ENCODE peak calls at places on chromosomes 5 and 9, in six cellular contexts. B is PC-3; K is right atrium auricular region; N is lung; V is activated CD8-positive, alpha-beta T cell treated with anti-CD3 and anti-CD28 coated beads for 36 hours; P is cardiac muscle cell. G is an unnamed sample.
A peak's percentile ranks its signal among the peaks of the same experiment; 100 is the strongest.

GRCh38 chr5:52869391-52869790 is 81.7 kb downstream of the ITGA1 start:
- DNase-seq in P (peak; percentile 65), K (no peak), N (no peak), B (no peak), V (no peak), G (no peak)

GRCh38 chr5:77017668-77018067 is 12.5 kb upstream of the AGGF1 start:
- DNase-seq in N (no peak), P (no peak), K (no peak), V (no peak), B (no peak), G (no peak)

GRCh38 chr5:106254784-106255183 is 1416.0 kb downstream of the EFNA5 start:
- DNase-seq in P (no peak), V (no peak), B (no peak), N (no peak), K (no peak), G (no peak)

GRCh38 chr5:171882118-171882517 is 96.5 kb downstream of the SMIM23 start:
- DNase-seq in P (no peak), B (no peak), N (no peak), K (no peak), V (peak; percentile 43), G (no peak)

GRCh38 chr5:6858419-6858818 is 145.2 kb downstream of the TENT4A start:
- DNase-seq in N (no peak), V (no peak), P (no peak), B (no peak), K (no peak), G (no peak)

GRCh38 chr5:130034872-130035271 is 130.6 kb downstream of the CHSY3 start:
- DNase-seq in B (no peak), K (no peak), P (peak; percentile 51), N (no peak), V (no peak), G (no peak)

GRCh38 chr5:80835128-80835527 is 125.0 kb upstream of the RASGRF2 start:
- DNase-seq in P (no peak), N (no peak), K (no peak), V (no peak), B (no peak), G (no peak)

GRCh38 chr9:112477330-112477729 is 9.3 kb upstream of the KIAA1958 start:
- DNase-seq in B (no peak), V (no peak), P (no peak), K (no peak), N (no peak), G (no peak)

GRCh38 chr5:127423173-127423798 is 94.2 kb upstream of the PRRC1 start:
- DNase-seq in V (no peak), P (no peak), K (no peak), N (no peak), B (no peak), G (no peak)

GRCh38 chr5:180093651-180094382 is 22.3 kb upstream of the RNF130 start:
- DNase-seq in N (no peak), P (peak; percentile 8), B (no peak), K (no peak), V (no peak), G (no peak)

GRCh38 chr9:16625831-16626230 is 244.6 kb downstream of the BNC2 start:
- DNase-seq in P (peak; percentile 57), V (no peak), K (no peak), N (no peak), B (no peak), G (no peak)

GRCh38 chr5:2259494-2260107 is 376.9 kb upstream of the IRX4 start:
- DNase-seq in P (no peak), K (peak; percentile 44), B (no peak), N (no peak), V (no peak), G (no peak)

GRCh38 chr5:1735320-1735970 is 64.2 kb downstream of the MRPL36 start:
- DNase-seq in V (no peak), K (peak; percentile 55), B (no peak), P (no peak), N (no peak), G (no peak)

GRCh38 chr5:149024477-149024876 is 38.4 kb downstream of the SH3TC2 start:
- DNase-seq in N (no peak), B (peak; percentile 95), K (no peak), P (no peak), V (no peak), G (no peak)

GRCh38 chr9:29668732-29669131 is 2095.5 kb upstream of the C9orf72 start:
- DNase-seq in V (no peak), K (no peak), P (no peak), N (no peak), B (no peak), G (no peak)

GRCh38 chr9:23783509-23783908 is 42.5 kb downstream of the ELAVL2 start:
- DNase-seq in P (no peak), B (no peak), K (no peak), V (no peak), N (no peak), G (no peak)

GRCh38 chr5:174514983-174515394 is 209.4 kb upstream of the MSX2 start:
- DNase-seq in B (no peak), V (no peak), K (no peak), N (no peak), P (no peak), G (no peak)

GRCh38 chr5:181243020-181243520 is 636 bp downstream of the RACK1 start:
- DNase-seq in B (no peak), N (no peak), V (no peak), P (no peak), K (no peak), G (no peak)

GRCh38 chr9:68969538-68969937 is 44.4 kb downstream of the PRKACG start:
- DNase-seq in K (no peak), P (no peak), N (no peak), B (no peak), V (no peak), G (no peak)

GRCh38 chr5:110040178-110040577 is 350.5 kb downstream of the MAN2A1 start:
- DNase-seq in N (no peak), B (peak; percentile 33), P (no peak), V (no peak), K (no peak), G (no peak)

GRCh38 chr5:173781826-173782670 is 106.1 kb upstream of the CPEB4 start:
- DNase-seq in K (peak; percentile 91), P (peak; percentile 93), V (peak; percentile 71), B (peak; percentile 75), N (peak; percentile 74), G (no peak)

DNA sequence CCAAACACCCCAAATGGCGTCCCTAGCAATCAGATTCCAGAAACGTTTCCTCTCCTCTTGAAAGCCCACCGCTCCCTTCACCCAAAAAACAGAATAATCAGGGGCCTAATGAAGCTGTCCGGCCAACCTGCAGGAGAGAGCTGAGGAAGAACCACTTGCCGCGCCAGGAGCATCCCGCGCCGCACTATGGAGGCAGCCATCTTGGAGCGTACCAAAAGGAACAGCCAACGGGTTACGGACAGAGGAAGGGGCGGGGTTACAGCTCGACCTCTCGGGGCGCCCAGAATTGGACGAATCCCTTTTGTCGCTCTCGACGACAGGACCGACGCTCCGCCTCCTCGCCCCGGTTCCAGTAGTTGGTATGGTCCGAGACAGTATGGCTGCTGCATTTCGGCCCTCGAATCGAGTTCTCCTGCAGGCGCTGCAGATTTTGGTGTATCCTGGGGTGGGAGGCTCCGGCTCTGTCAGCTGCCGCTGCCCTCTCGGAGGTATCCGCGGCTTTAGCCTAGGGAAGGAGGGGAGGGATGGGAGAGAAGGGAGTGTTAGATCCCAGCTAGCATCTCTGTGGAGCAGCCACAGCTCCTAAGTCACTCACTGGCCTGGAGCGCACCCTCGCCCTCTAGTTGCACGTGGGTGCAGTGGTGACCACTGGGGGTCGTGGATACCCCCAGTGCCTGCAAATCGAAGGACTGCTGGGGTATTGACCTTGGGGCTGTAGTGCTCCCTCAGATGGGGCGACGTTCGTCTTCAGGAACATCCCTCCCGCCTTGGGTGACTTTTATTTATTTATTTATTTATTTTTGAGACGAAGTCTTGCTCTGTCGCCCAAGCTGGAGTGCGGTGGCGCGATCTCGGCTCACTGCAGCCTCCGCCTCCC is at the start of the genes MRPS27 and PTCD2:
- DNase-seq in P (peak; percentile 100), K (peak; percentile 95), N (peak; percentile 97), V (peak; percentile 97), B (peak; percentile 94), G (peak; percentile 94)
- TF ChIP-seq CTCF in P (peak; percentile 28), K (peak; percentile 49), N (no peak), V (no peak), B (no peak), G (no peak)

GRCh38 chr9:129569506-129570449 is 51.1 kb downstream of the C9orf50 start:
- DNase-seq in V (no peak), P (peak; percentile 47), B (peak; percentile 13), N (no peak), K (no peak), G (no peak)
- TF ChIP-seq CTCF in V (peak; percentile 36), P (peak; percentile 56), B (peak; percentile 40), N (peak; percentile 8), K (peak; percentile 27), G (peak; percentile 45)

DNA sequence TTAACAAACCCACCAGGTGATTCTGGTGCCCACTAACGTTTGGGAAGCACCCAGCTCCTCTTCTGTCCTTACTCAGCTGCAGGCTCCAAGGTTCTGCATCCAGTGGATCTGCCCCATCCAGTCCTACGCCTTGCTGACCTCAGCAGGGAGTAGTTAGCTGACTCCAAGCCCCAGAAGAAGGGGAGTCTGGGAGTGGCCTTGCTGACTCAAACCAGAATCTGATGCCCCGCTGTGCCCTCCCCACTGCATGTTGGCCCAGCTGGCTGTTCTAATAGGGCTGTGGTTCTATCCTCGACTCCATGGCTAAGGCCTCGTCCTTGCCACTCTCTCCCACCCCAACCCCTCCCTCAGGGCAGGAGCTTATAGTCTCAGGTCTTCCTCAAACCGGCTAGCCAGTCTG is 136.3 kb downstream of the TTLL11 start:
- DNase-seq in V (no peak), B (peak; percentile 45), N (no peak), K (no peak), P (no peak), G (no peak)
- TF ChIP-seq CTCF in V (no peak), B (no peak), N (no peak), K (no peak), P (no peak), G (no peak)

DNA sequence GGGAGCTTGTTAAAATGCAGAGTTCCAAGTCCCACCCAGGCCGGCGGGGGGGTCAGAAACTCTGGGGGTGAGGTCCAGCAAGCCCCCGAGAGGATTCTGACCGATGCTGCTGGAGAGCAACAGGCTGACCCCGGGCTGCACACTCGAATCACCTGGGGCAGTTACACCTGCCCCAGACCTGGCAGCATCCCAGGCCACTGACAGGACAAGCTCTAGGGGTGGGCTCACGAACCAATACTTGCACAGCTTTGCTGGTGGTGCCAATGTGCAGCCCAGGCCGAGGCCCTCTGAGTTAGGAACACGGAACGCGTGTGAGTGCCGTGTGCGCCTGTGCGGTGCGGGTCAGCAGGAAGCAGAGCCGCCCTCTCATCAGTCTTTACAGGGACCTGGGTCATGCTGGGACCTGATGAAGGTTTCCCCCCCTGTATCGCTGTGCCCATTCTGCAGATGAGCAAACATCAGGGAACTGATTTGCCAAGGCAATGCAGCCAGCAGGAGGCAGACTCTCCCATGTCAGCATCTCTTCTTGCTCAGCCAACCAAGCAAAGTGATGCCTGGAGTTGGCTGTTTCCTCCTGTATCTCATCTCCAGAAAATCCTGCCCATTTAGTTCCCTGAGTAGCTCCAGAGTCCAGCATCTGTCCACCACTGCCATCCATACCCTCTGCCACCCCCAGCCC is 16.3 kb downstream of the FAM163B start:
- DNase-seq in B (no peak), V (peak; percentile 31), N (no peak), P (peak; percentile 27), K (no peak), G (no peak)
- TF ChIP-seq CTCF in B (no peak), V (no peak), N (no peak), P (peak; percentile 33), K (peak; percentile 16), G (no peak)

GRCh38 chr9:93592389-93593021 is 16.1 kb downstream of the PHF2 start:
- DNase-seq in B (no peak), V (no peak), N (peak; percentile 23), P (no peak), K (no peak), G (no peak)
- TF ChIP-seq CTCF in B (no peak), V (peak; percentile 21), N (no peak), P (no peak), K (peak; percentile 19), G (no peak)

GRCh38 chr9:115006660-115007059 is 76.3 kb upstream of the TNFSF8 start:
- DNase-seq in N (no peak), V (peak; percentile 24), K (no peak), B (peak; percentile 80), P (peak; percentile 81), G (no peak)
- TF ChIP-seq CTCF in N (no peak), V (no peak), K (no peak), B (no peak), P (no peak), G (no peak)

G was measured in nephron progenitor cell.